ENCODE peak calls at places on chromosomes 4 and X, in five cellular contexts. Y, K, D, B and T are unnamed samples.

GRCh38 chr4:69882150-69882549 is 22.2 kb upstream of the SULT1E1 start:
- DNase-seq in K (no peak), D (no peak), Y (no peak), B (no peak), T (no peak)

GRCh38 chrX:105461013-105461412 is 240.5 kb upstream of the TEX13A start:
- DNase-seq in D (no peak), K (no peak), B (no peak), Y (no peak), T (no peak)

GRCh38 chrX:74343970-74344622 is 40.1 kb downstream of the ZCCHC13 start:
- DNase-seq in B (peak), D (peak), K (peak), Y (peak), T (peak)

GRCh38 chr4:25089058-25089763 is 58.5 kb upstream of the LGI2 start:
- DNase-seq in K (no peak), D (no peak), B (no peak), Y (no peak), T (no peak)

GRCh38 chr4:76504613-76505465 is 69.8 kb downstream of the SHROOM3 start:
- DNase-seq in Y (peak), B (peak), K (no peak), D (peak), T (peak)

GRCh38 chrX:48584698-48585097 is 10.4 kb downstream of the RBM3 start:
- DNase-seq in K (no peak), B (no peak), D (no peak), Y (no peak), T (no peak)

GRCh38 chr4:121176082-121176706 is 12.1 kb upstream of the TNIP3 start:
- DNase-seq in B (no peak), Y (no peak), K (no peak), D (no peak), T (no peak)

GRCh38 chr4:33722800-33723511 is 2521.4 kb downstream of the ARAP2 start:
- DNase-seq in Y (no peak), B (no peak), K (no peak), D (no peak), T (no peak)

GRCh38 chr4:134544303-134544761 is 342.7 kb upstream of the PABPC4L start:
- DNase-seq in K (no peak), D (no peak), Y (peak), B (no peak), T (no peak)

GRCh38 chr4:41448935-41449334 is 89.0 kb upstream of the LIMCH1 start:
- DNase-seq in D (no peak), Y (no peak), B (peak), K (no peak), T (no peak)

GRCh38 chrX:111365770-111366325 is 46.1 kb downstream of the DCX start:
- DNase-seq in B (no peak), D (no peak), K (no peak), Y (no peak), T (no peak)

GRCh38 chr4:15451181-15451865 is 18.4 kb upstream of the CC2D2A start:
- DNase-seq in Y (peak), K (no peak), B (no peak), D (peak), T (no peak)

GRCh38 chr4:108110450-108110849 is 58.3 kb downstream of the LEF1 start:
- DNase-seq in K (no peak), D (no peak), B (no peak), Y (no peak), T (no peak)

GRCh38 chr4:94516999-94517398 is 65.3 kb downstream of the PDLIM5 start:
- DNase-seq in B (peak), Y (peak), D (peak), K (no peak), T (no peak)

GRCh38 chr4:1770791-1771231 is 22.3 kb upstream of the FGFR3 start:
- DNase-seq in Y (no peak), B (no peak), D (no peak), K (no peak), T (no peak)

GRCh38 chr4:130333241-130333759 is 1237.3 kb downstream of the C4orf33 start:
- DNase-seq in Y (no peak), B (no peak), D (no peak), K (no peak), T (no peak)

GRCh38 chr4:47598320-47598719 is 113.2 kb downstream of the ATP10D start:
- DNase-seq in K (no peak), Y (no peak), D (no peak), B (peak), T (no peak)

GRCh38 chr4:162841769-162842168 is 324.9 kb downstream of the NAF1 start:
- DNase-seq in K (no peak), D (no peak), B (no peak), Y (no peak), T (no peak)

GRCh38 chr4:2947926-2948325 is 15.3 kb downstream of the NOP14 start:
- DNase-seq in Y (no peak), B (no peak), K (no peak), D (no peak), T (no peak)

GRCh38 chr4:168618577-168619265 is 121.9 kb downstream of the PALLD start:
- DNase-seq in D (peak), K (no peak), Y (peak), B (no peak), T (no peak)

GRCh38 chr4:140930556-140930955 is 174.4 kb upstream of the TBC1D9 start:
- DNase-seq in B (no peak), Y (no peak), K (no peak), D (no peak), T (no peak)

GRCh38 chr4:12583286-12583685 is 900.9 kb downstream of the RAB28 start:
- DNase-seq in B (no peak), Y (peak), D (no peak), K (no peak), T (no peak)

DNA sequence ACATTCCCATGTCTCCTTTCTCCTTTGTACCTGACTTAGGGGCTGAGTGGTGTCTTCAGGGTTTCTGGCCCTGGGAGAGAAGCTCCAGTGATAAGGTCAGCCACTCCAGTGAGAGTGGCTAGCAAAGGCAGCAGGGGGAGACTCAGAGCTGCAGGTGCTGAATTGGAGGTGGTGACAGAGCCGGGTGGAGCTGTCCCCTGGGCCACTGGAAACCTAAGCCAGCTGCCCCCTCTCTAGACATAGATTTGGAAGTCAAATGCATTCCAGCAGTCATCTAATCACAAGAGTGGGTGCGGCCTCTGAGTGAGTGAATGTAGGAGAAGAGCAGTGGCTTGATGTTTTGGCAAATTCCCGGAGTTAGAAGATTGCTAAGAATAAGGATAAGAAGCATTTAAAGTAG is 28.5 kb downstream of the TRIM2 start:
- DNase-seq in K (no peak), B (no peak), D (no peak), Y (no peak), T (peak)
- TF ChIP-seq CTCF in K (no peak), B (no peak), D (peak), Y (no peak), T (peak)

GRCh38 chr4:86909540-86909939 is 17.3 kb upstream of the C4orf36 start:
- DNase-seq in B (no peak), K (no peak), Y (no peak), D (no peak), T (no peak)

GRCh38 chr4:86909945-86910344 is 17.7 kb upstream of the C4orf36 start:
- DNase-seq in K (no peak), Y (no peak), B (no peak), D (no peak), T (no peak)

GRCh38 chr4:86910820-86911684 is 18.8 kb upstream of the C4orf36 start:
- DNase-seq in B (no peak), Y (no peak), K (no peak), D (peak), T (peak)

DNA sequence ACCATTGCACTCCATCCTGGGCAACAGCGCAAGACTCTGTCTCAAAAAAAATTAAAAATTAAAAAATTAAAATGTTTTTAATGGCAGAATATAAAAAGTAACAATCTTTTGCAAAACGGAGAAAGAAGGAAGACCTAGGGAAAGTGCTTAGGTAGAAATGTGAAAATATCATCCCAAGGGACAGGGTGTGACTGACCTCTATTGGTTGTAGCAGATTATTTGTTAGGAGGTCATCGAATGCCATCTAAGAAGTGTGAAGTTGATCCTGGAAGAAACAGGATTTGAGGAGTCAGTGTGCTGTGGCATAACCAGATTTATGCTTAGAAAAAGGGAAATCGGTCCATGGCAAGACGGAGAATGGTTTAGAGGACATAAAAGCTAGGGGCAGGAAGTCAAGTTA is 18.1 kb upstream of the C4orf36 start:
- DNase-seq in Y (no peak), D (no peak), K (no peak), B (no peak), T (no peak)
- TF ChIP-seq CTCF in Y (no peak), D (no peak), K (no peak), B (no peak), T (no peak)

DNA sequence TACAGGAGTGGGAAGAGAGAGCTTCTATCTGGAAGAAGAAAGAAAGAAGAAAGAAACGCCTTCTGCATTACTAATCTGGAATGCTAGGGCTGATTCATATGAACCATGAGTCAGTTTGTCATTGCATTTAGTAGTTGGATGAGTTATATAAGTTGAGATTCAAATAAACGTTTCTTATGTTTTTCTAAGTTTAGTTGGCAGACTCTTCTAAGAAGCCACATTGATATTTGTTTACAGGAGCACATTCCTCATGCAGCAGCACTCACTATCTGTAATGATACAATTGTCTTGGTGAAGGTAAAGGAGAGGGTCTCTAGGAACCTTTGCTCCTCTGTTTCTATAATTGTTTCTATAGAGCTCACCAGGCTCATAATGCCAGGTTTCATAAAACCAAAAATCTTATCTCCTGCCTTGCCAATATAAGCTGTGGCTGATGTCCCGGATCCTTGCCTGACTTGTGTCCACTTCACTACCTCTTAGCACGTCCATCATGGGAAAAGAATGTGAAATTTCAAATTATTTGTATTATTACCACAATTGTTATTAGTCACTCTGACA is 39.5 kb downstream of the HOPX start:
- DNase-seq in K (no peak), D (peak), B (peak), Y (peak), T (no peak)
- TF ChIP-seq CTCF in K (peak), D (peak), B (no peak), Y (peak), T (no peak)

DNA sequence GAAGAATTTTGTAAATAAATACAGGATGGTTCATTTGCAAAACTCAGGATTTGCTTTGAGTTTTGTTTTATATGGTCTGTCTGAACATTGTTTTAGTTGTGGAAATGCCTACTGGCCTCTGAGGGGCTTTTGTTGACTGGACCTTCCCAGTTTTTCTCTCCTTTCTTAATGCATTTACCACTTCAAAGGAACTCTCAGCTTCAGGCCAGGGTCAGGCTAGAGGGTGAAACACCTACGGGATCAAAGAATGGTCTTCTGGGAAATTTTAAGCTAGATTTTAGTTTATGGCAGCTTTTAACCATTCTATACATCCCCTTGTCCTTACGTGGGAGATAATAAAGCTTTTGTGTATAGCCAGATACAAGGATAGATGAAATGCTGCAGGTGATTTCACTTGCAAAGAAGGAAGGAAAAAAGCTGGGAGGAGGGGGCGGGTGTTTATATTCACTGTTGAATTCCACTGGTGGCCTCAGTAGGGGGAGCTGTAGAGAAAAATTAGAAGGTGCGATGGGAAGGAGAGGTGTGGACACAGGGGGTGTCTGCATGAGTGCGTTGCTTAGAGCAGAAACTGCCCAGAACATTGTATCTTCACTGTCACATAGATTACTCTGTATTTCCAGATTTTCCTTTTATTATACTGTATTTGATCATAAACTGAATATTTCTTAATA is 151.8 kb downstream of the TSPAN5 start:
- DNase-seq in Y (no peak), B (no peak), D (no peak), K (no peak), T (no peak)
- TF ChIP-seq CTCF in Y (peak), B (no peak), D (no peak), K (no peak), T (no peak)

GRCh38 chr4:139281212-139281611 is 1.2 kb upstream of the MGARP start:
- DNase-seq in Y (no peak), D (no peak), B (peak), K (no peak), T (no peak)
- TF ChIP-seq CTCF in Y (peak), D (no peak), B (peak), K (no peak), T (no peak)

DNA sequence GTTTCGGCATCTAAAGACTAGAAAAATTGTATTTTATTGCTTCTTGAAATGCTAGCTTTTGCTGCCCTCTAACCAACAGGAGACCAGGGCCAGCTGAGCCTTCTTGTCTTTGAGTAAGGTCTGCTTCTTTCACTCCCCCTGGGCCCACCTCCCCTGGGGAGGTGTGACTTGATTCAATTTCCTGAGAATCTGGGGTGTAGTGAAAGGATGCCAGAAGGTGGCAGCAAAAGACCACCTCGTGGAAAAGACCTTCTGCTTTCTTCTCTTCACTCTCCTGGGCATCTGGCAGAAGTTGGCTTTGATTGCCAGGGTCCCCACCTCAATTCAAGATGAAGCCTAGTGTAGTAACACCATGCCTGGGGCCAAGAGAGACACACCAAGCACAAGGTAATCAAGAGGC is 96.5 kb upstream of the MAOA start:
- DNase-seq in B (peak), Y (peak), D (peak), K (peak), T (peak)
- TF ChIP-seq CTCF in B (peak), Y (peak), D (peak), K (peak), T (peak)

GRCh38 chrX:410296-410695 is 23.6 kb upstream of the PPP2R3B start:
- DNase-seq in D (no peak), K (no peak), Y (no peak), B (no peak), T (no peak)

GRCh38 chrX:418927-419729 is 32.4 kb upstream of the PPP2R3B start:
- DNase-seq in D (no peak), B (no peak), K (no peak), Y (no peak), T (no peak)

DNA sequence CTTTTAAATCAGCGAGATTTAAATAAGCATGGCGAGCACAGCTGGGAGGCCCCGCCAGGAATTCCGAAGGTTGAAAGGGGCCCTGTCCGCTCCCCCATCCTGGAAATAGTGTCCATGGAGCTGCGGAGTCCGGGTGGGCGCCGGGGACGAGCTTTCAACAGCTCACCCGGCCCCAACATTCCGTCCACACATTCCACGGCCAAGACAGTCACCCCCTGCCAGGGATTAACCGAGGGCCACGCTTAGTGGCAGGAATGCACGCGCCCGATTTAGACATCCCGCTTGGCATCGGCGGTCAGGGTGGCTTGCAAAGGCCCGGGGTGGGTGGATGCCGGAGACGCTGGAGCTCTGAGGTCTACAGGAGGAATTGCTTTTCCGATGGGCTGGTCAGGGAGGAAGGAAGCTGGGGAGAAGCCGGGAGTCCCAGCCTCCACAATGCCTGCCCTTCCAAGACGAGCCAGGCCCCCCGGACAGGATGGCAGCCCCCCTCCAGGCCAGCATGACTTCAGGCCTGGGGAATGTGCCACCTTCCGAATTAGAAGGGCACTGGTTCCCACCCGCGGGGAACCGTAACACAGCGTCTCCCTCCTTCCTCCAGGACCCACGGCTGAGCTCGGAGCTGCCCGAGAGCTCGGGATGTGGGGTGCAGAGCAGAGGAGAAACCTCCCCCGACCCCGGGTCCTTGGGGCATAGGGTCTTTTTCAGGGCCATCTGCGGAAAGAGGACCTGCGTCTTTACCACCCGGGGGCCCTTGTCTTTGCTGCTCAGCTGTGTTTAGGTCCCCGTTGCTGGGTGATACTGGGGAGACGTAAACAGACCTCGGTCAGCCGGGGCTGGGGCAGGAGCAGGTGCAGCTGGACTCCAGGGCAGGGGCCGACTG is 26.9 kb upstream of the PPP2R3B start:
- DNase-seq in Y (peak), D (peak), K (no peak), B (no peak), T (no peak)
- TF ChIP-seq CTCF in Y (no peak), D (peak), K (no peak), B (no peak), T (no peak)